ENCODE peak calls at places on chromosomes 7 and 10, in eight cellular contexts. One of them, this sample, is unnamed.

GRCh38 chr7:47282790-47283496 is 299.0 kb downstream of the TNS3 start:
- DNase-seq in anterior cingulate cortex: no peak
- DNase-seq in stimulated activated naive B cell treated with anti-CD40 and anti-IgM and Interleukin-4, amounts not matched to agents 10 μg/mL and 1 μg/mL and 100 μg/mL, for 72 hours: no peak
- DNase-seq in adrenal gland: no peak
- DNase-seq in LoVo: no peak
- DNase-seq in activated naive CD4-positive, alpha-beta T cell: no peak
- DNase-seq in NCI-H1417: no peak
- DNase-seq in GM06990: no peak
- DNase-seq in this sample: no peak

GRCh38 chr10:108957681-108958080 is 965.6 kb downstream of the XPNPEP1 start:
- DNase-seq in stimulated activated naive B cell treated with anti-CD40 and anti-IgM and Interleukin-4, amounts not matched to agents 10 μg/mL and 1 μg/mL and 100 μg/mL, for 72 hours: no peak
- DNase-seq in anterior cingulate cortex: no peak
- DNase-seq in NCI-H1417: no peak
- DNase-seq in GM06990: no peak
- DNase-seq in LoVo: no peak
- DNase-seq in activated naive CD4-positive, alpha-beta T cell: no peak
- DNase-seq in adrenal gland: no peak
- DNase-seq in this sample: no peak

GRCh38 chr7:42976371-42976770 is 44.2 kb downstream of the MRPL32 start:
- DNase-seq in LoVo: no peak
- DNase-seq in NCI-H1417: no peak
- DNase-seq in GM06990: no peak
- DNase-seq in adrenal gland: no peak
- DNase-seq in activated naive CD4-positive, alpha-beta T cell: no peak
- DNase-seq in anterior cingulate cortex: no peak
- DNase-seq in stimulated activated naive B cell treated with anti-CD40 and anti-IgM and Interleukin-4, amounts not matched to agents 10 μg/mL and 1 μg/mL and 100 μg/mL, for 72 hours: no peak
- DNase-seq in this sample: no peak

GRCh38 chr10:88110355-88110754 is 246.9 kb downstream of the PTEN start:
- DNase-seq in LoVo: peak; percentile 42
- DNase-seq in adrenal gland: no peak
- DNase-seq in anterior cingulate cortex: no peak
- DNase-seq in activated naive CD4-positive, alpha-beta T cell: no peak
- DNase-seq in stimulated activated naive B cell treated with anti-CD40 and anti-IgM and Interleukin-4, amounts not matched to agents 10 μg/mL and 1 μg/mL and 100 μg/mL, for 72 hours: no peak
- DNase-seq in NCI-H1417: no peak
- DNase-seq in GM06990: no peak
- DNase-seq in this sample: no peak

GRCh38 chr7:390761-391410 is 100.9 kb downstream of the FOXL3 start:
- DNase-seq in NCI-H1417: no peak
- DNase-seq in adrenal gland: no peak
- DNase-seq in LoVo: no peak
- DNase-seq in GM06990: no peak
- DNase-seq in anterior cingulate cortex: no peak
- DNase-seq in stimulated activated naive B cell treated with anti-CD40 and anti-IgM and Interleukin-4, amounts not matched to agents 10 μg/mL and 1 μg/mL and 100 μg/mL, for 72 hours: no peak
- DNase-seq in activated naive CD4-positive, alpha-beta T cell: no peak
- DNase-seq in this sample: no peak

GRCh38 chr7:111763221-111763791 is 201.0 kb upstream of the IMMP2L start:
- DNase-seq in stimulated activated naive B cell treated with anti-CD40 and anti-IgM and Interleukin-4, amounts not matched to agents 10 μg/mL and 1 μg/mL and 100 μg/mL, for 72 hours: no peak
- DNase-seq in anterior cingulate cortex: no peak
- DNase-seq in activated naive CD4-positive, alpha-beta T cell: no peak
- DNase-seq in LoVo: peak; percentile 65
- DNase-seq in adrenal gland: no peak
- DNase-seq in NCI-H1417: peak; percentile 51
- DNase-seq in GM06990: no peak
- DNase-seq in this sample: peak; percentile 76

GRCh38 chr7:50869108-50869716 is 86.5 kb upstream of the GRB10 start:
- DNase-seq in activated naive CD4-positive, alpha-beta T cell: no peak
- DNase-seq in NCI-H1417: no peak
- DNase-seq in anterior cingulate cortex: no peak
- DNase-seq in adrenal gland: no peak
- DNase-seq in GM06990: no peak
- DNase-seq in stimulated activated naive B cell treated with anti-CD40 and anti-IgM and Interleukin-4, amounts not matched to agents 10 μg/mL and 1 μg/mL and 100 μg/mL, for 72 hours: no peak
- DNase-seq in LoVo: peak; percentile 52
- DNase-seq in this sample: no peak

GRCh38 chr7:103691291-103691690 is 245.3 kb upstream of the SLC26A5 start:
- DNase-seq in GM06990: no peak
- DNase-seq in stimulated activated naive B cell treated with anti-CD40 and anti-IgM and Interleukin-4, amounts not matched to agents 10 μg/mL and 1 μg/mL and 100 μg/mL, for 72 hours: no peak
- DNase-seq in NCI-H1417: no peak
- DNase-seq in activated naive CD4-positive, alpha-beta T cell: no peak
- DNase-seq in LoVo: no peak
- DNase-seq in anterior cingulate cortex: no peak
- DNase-seq in adrenal gland: no peak
- DNase-seq in this sample: no peak

GRCh38 chr10:100341953-100342626 is 4.9 kb upstream of the SCD start:
- DNase-seq in activated naive CD4-positive, alpha-beta T cell: no peak
- DNase-seq in adrenal gland: peak; percentile 67
- DNase-seq in stimulated activated naive B cell treated with anti-CD40 and anti-IgM and Interleukin-4, amounts not matched to agents 10 μg/mL and 1 μg/mL and 100 μg/mL, for 72 hours: no peak
- DNase-seq in NCI-H1417: peak; percentile 9
- DNase-seq in GM06990: no peak
- DNase-seq in LoVo: peak; percentile 59
- DNase-seq in anterior cingulate cortex: no peak
- DNase-seq in this sample: peak; percentile 75

GRCh38 chr10:86658751-86659150 is 4.4 kb downstream of the OPN4 start:
- DNase-seq in adrenal gland: no peak
- DNase-seq in NCI-H1417: no peak
- DNase-seq in anterior cingulate cortex: no peak
- DNase-seq in LoVo: no peak
- DNase-seq in GM06990: no peak
- DNase-seq in stimulated activated naive B cell treated with anti-CD40 and anti-IgM and Interleukin-4, amounts not matched to agents 10 μg/mL and 1 μg/mL and 100 μg/mL, for 72 hours: no peak
- DNase-seq in activated naive CD4-positive, alpha-beta T cell: no peak
- DNase-seq in this sample: no peak

GRCh38 chr7:80324032-80324431 is 187.8 kb downstream of the GNAT3 start:
- DNase-seq in stimulated activated naive B cell treated with anti-CD40 and anti-IgM and Interleukin-4, amounts not matched to agents 10 μg/mL and 1 μg/mL and 100 μg/mL, for 72 hours: no peak
- DNase-seq in anterior cingulate cortex: no peak
- DNase-seq in activated naive CD4-positive, alpha-beta T cell: no peak
- DNase-seq in NCI-H1417: no peak
- DNase-seq in GM06990: no peak
- DNase-seq in LoVo: peak; percentile 53
- DNase-seq in adrenal gland: no peak
- DNase-seq in this sample: no peak

GRCh38 chr10:88165849-88166271 is 302.4 kb downstream of the PTEN start:
- DNase-seq in anterior cingulate cortex: no peak
- DNase-seq in LoVo: no peak
- DNase-seq in activated naive CD4-positive, alpha-beta T cell: no peak
- DNase-seq in GM06990: no peak
- DNase-seq in adrenal gland: no peak
- DNase-seq in NCI-H1417: no peak
- DNase-seq in stimulated activated naive B cell treated with anti-CD40 and anti-IgM and Interleukin-4, amounts not matched to agents 10 μg/mL and 1 μg/mL and 100 μg/mL, for 72 hours: no peak
- DNase-seq in this sample: no peak

GRCh38 chr10:78283069-78283682 is 249.5 kb downstream of the RPS24 start:
- DNase-seq in NCI-H1417: no peak
- DNase-seq in LoVo: no peak
- DNase-seq in activated naive CD4-positive, alpha-beta T cell: no peak
- DNase-seq in stimulated activated naive B cell treated with anti-CD40 and anti-IgM and Interleukin-4, amounts not matched to agents 10 μg/mL and 1 μg/mL and 100 μg/mL, for 72 hours: no peak
- DNase-seq in anterior cingulate cortex: no peak
- DNase-seq in GM06990: no peak
- DNase-seq in adrenal gland: no peak
- DNase-seq in this sample: no peak

GRCh38 chr7:118029881-118030422 is 154.0 kb upstream of the LSM8 start:
- DNase-seq in LoVo: no peak
- DNase-seq in anterior cingulate cortex: no peak
- DNase-seq in NCI-H1417: no peak
- DNase-seq in stimulated activated naive B cell treated with anti-CD40 and anti-IgM and Interleukin-4, amounts not matched to agents 10 μg/mL and 1 μg/mL and 100 μg/mL, for 72 hours: no peak
- DNase-seq in activated naive CD4-positive, alpha-beta T cell: no peak
- DNase-seq in GM06990: no peak
- DNase-seq in adrenal gland: no peak
- DNase-seq in this sample: no peak

GRCh38 chr7:23893942-23894890 is 184.2 kb downstream of the STK31 start:
- DNase-seq in activated naive CD4-positive, alpha-beta T cell: no peak
- DNase-seq in stimulated activated naive B cell treated with anti-CD40 and anti-IgM and Interleukin-4, amounts not matched to agents 10 μg/mL and 1 μg/mL and 100 μg/mL, for 72 hours: no peak
- DNase-seq in adrenal gland: no peak
- DNase-seq in GM06990: no peak
- DNase-seq in NCI-H1417: no peak
- DNase-seq in LoVo: no peak
- DNase-seq in anterior cingulate cortex: no peak
- DNase-seq in this sample: no peak

GRCh38 chr10:79059859-79060379 is 8.8 kb upstream of the ZMIZ1 start:
- DNase-seq in NCI-H1417: no peak
- DNase-seq in GM06990: no peak
- DNase-seq in activated naive CD4-positive, alpha-beta T cell: no peak
- DNase-seq in adrenal gland: peak; percentile 7
- DNase-seq in anterior cingulate cortex: peak; percentile 51
- DNase-seq in stimulated activated naive B cell treated with anti-CD40 and anti-IgM and Interleukin-4, amounts not matched to agents 10 μg/mL and 1 μg/mL and 100 μg/mL, for 72 hours: no peak
- DNase-seq in LoVo: no peak
- DNase-seq in this sample: peak; percentile 2

GRCh38 chr7:54811016-54811924 is 52.3 kb upstream of the SEC61G start:
- DNase-seq in activated naive CD4-positive, alpha-beta T cell: no peak
- DNase-seq in stimulated activated naive B cell treated with anti-CD40 and anti-IgM and Interleukin-4, amounts not matched to agents 10 μg/mL and 1 μg/mL and 100 μg/mL, for 72 hours: no peak
- DNase-seq in adrenal gland: no peak
- DNase-seq in GM06990: no peak
- DNase-seq in LoVo: no peak
- DNase-seq in anterior cingulate cortex: no peak
- DNase-seq in NCI-H1417: no peak
- DNase-seq in this sample: no peak

GRCh38 chr7:17532861-17533404 is 234.5 kb downstream of the AHR start:
- DNase-seq in adrenal gland: no peak
- DNase-seq in LoVo: peak; percentile 83
- DNase-seq in NCI-H1417: no peak
- DNase-seq in GM06990: no peak
- DNase-seq in anterior cingulate cortex: no peak
- DNase-seq in activated naive CD4-positive, alpha-beta T cell: no peak
- DNase-seq in stimulated activated naive B cell treated with anti-CD40 and anti-IgM and Interleukin-4, amounts not matched to agents 10 μg/mL and 1 μg/mL and 100 μg/mL, for 72 hours: no peak
- DNase-seq in this sample: no peak

GRCh38 chr7:42170724-42171123 is 66.3 kb downstream of the GLI3 start:
- DNase-seq in stimulated activated naive B cell treated with anti-CD40 and anti-IgM and Interleukin-4, amounts not matched to agents 10 μg/mL and 1 μg/mL and 100 μg/mL, for 72 hours: no peak
- DNase-seq in adrenal gland: no peak
- DNase-seq in GM06990: no peak
- DNase-seq in NCI-H1417: no peak
- DNase-seq in activated naive CD4-positive, alpha-beta T cell: no peak
- DNase-seq in LoVo: peak; percentile 47
- DNase-seq in anterior cingulate cortex: no peak
- DNase-seq in this sample: no peak

GRCh38 chr10:124375353-124375614 is 43.4 kb downstream of the OAT start:
- DNase-seq in anterior cingulate cortex: no peak
- DNase-seq in stimulated activated naive B cell treated with anti-CD40 and anti-IgM and Interleukin-4, amounts not matched to agents 10 μg/mL and 1 μg/mL and 100 μg/mL, for 72 hours: no peak
- DNase-seq in NCI-H1417: no peak
- DNase-seq in activated naive CD4-positive, alpha-beta T cell: no peak
- DNase-seq in adrenal gland: no peak
- DNase-seq in GM06990: no peak
- DNase-seq in LoVo: no peak
- DNase-seq in this sample: no peak

GRCh38 chr10:70513848-70514309 is 35.3 kb downstream of the PALD1 start:
- DNase-seq in LoVo: no peak
- DNase-seq in anterior cingulate cortex: no peak
- DNase-seq in stimulated activated naive B cell treated with anti-CD40 and anti-IgM and Interleukin-4, amounts not matched to agents 10 μg/mL and 1 μg/mL and 100 μg/mL, for 72 hours: peak; percentile 75
- DNase-seq in adrenal gland: no peak
- DNase-seq in activated naive CD4-positive, alpha-beta T cell: no peak
- DNase-seq in GM06990: peak; percentile 71
- DNase-seq in NCI-H1417: no peak
- DNase-seq in this sample: no peak

GRCh38 chr10:62620491-62620890 is 184.0 kb upstream of the ADO start:
- DNase-seq in GM06990: no peak
- DNase-seq in adrenal gland: no peak
- DNase-seq in activated naive CD4-positive, alpha-beta T cell: no peak
- DNase-seq in anterior cingulate cortex: no peak
- DNase-seq in LoVo: no peak
- DNase-seq in NCI-H1417: no peak
- DNase-seq in stimulated activated naive B cell treated with anti-CD40 and anti-IgM and Interleukin-4, amounts not matched to agents 10 μg/mL and 1 μg/mL and 100 μg/mL, for 72 hours: no peak
- DNase-seq in this sample: no peak

GRCh38 chr10:9052767-9053166 is 998.3 kb downstream of the GATA3 start:
- DNase-seq in LoVo: no peak
- DNase-seq in stimulated activated naive B cell treated with anti-CD40 and anti-IgM and Interleukin-4, amounts not matched to agents 10 μg/mL and 1 μg/mL and 100 μg/mL, for 72 hours: no peak
- DNase-seq in anterior cingulate cortex: no peak
- DNase-seq in GM06990: no peak
- DNase-seq in NCI-H1417: no peak
- DNase-seq in activated naive CD4-positive, alpha-beta T cell: no peak
- DNase-seq in adrenal gland: no peak
- DNase-seq in this sample: no peak

GRCh38 chr10:7170626-7171322 is 240.1 kb downstream of the SFMBT2 start:
- DNase-seq in GM06990: no peak
- DNase-seq in activated naive CD4-positive, alpha-beta T cell: no peak
- DNase-seq in anterior cingulate cortex: no peak
- DNase-seq in adrenal gland: no peak
- DNase-seq in LoVo: no peak
- DNase-seq in NCI-H1417: no peak
- DNase-seq in stimulated activated naive B cell treated with anti-CD40 and anti-IgM and Interleukin-4, amounts not matched to agents 10 μg/mL and 1 μg/mL and 100 μg/mL, for 72 hours: no peak
- DNase-seq in this sample: no peak

GRCh38 chr10:34689053-34689452 is 126.0 kb downstream of the PARD3 start:
- DNase-seq in adrenal gland: no peak
- DNase-seq in stimulated activated naive B cell treated with anti-CD40 and anti-IgM and Interleukin-4, amounts not matched to agents 10 μg/mL and 1 μg/mL and 100 μg/mL, for 72 hours: no peak
- DNase-seq in NCI-H1417: no peak
- DNase-seq in activated naive CD4-positive, alpha-beta T cell: no peak
- DNase-seq in GM06990: no peak
- DNase-seq in LoVo: no peak
- DNase-seq in anterior cingulate cortex: no peak
- DNase-seq in this sample: no peak

GRCh38 chr10:22823109-22823508 is 104.7 kb upstream of the ARMC3 start:
- DNase-seq in NCI-H1417: no peak
- DNase-seq in stimulated activated naive B cell treated with anti-CD40 and anti-IgM and Interleukin-4, amounts not matched to agents 10 μg/mL and 1 μg/mL and 100 μg/mL, for 72 hours: no peak
- DNase-seq in activated naive CD4-positive, alpha-beta T cell: no peak
- DNase-seq in LoVo: peak; percentile 79
- DNase-seq in adrenal gland: no peak
- DNase-seq in GM06990: peak; percentile 13
- DNase-seq in anterior cingulate cortex: no peak
- DNase-seq in this sample: no peak

GRCh38 chr10:66836057-66836456 is 89.8 kb upstream of the LRRTM3 start:
- DNase-seq in LoVo: no peak
- DNase-seq in activated naive CD4-positive, alpha-beta T cell: no peak
- DNase-seq in anterior cingulate cortex: no peak
- DNase-seq in GM06990: no peak
- DNase-seq in NCI-H1417: no peak
- DNase-seq in stimulated activated naive B cell treated with anti-CD40 and anti-IgM and Interleukin-4, amounts not matched to agents 10 μg/mL and 1 μg/mL and 100 μg/mL, for 72 hours: no peak
- DNase-seq in adrenal gland: no peak
- DNase-seq in this sample: no peak

GRCh38 chr10:86753056-86753455 is 3.4 kb upstream of the BMPR1A start:
- DNase-seq in LoVo: no peak
- DNase-seq in adrenal gland: no peak
- DNase-seq in stimulated activated naive B cell treated with anti-CD40 and anti-IgM and Interleukin-4, amounts not matched to agents 10 μg/mL and 1 μg/mL and 100 μg/mL, for 72 hours: no peak
- DNase-seq in activated naive CD4-positive, alpha-beta T cell: no peak
- DNase-seq in GM06990: peak; percentile 35
- DNase-seq in NCI-H1417: no peak
- DNase-seq in anterior cingulate cortex: no peak
- DNase-seq in this sample: no peak

GRCh38 chr10:48806282-48806681 is 121.6 kb downstream of the WDFY4 start:
- DNase-seq in stimulated activated naive B cell treated with anti-CD40 and anti-IgM and Interleukin-4, amounts not matched to agents 10 μg/mL and 1 μg/mL and 100 μg/mL, for 72 hours: no peak
- DNase-seq in adrenal gland: no peak
- DNase-seq in GM06990: no peak
- DNase-seq in activated naive CD4-positive, alpha-beta T cell: no peak
- DNase-seq in NCI-H1417: no peak
- DNase-seq in anterior cingulate cortex: no peak
- DNase-seq in LoVo: no peak
- DNase-seq in this sample: no peak

GRCh38 chr10:113463777-113464176 is 89.1 kb upstream of the HABP2 start:
- DNase-seq in LoVo: no peak
- DNase-seq in NCI-H1417: no peak
- DNase-seq in stimulated activated naive B cell treated with anti-CD40 and anti-IgM and Interleukin-4, amounts not matched to agents 10 μg/mL and 1 μg/mL and 100 μg/mL, for 72 hours: no peak
- DNase-seq in GM06990: no peak
- DNase-seq in anterior cingulate cortex: no peak
- DNase-seq in adrenal gland: no peak
- DNase-seq in activated naive CD4-positive, alpha-beta T cell: no peak
- DNase-seq in this sample: peak; percentile 13

GRCh38 chr7:149872419-149873073 is 1.2 kb upstream of the ATP6V0E2 start:
- DNase-seq in GM06990: no peak
- DNase-seq in stimulated activated naive B cell treated with anti-CD40 and anti-IgM and Interleukin-4, amounts not matched to agents 10 μg/mL and 1 μg/mL and 100 μg/mL, for 72 hours: no peak
- DNase-seq in LoVo: peak; percentile 75
- DNase-seq in adrenal gland: peak; percentile 88
- DNase-seq in NCI-H1417: peak; percentile 79
- DNase-seq in activated naive CD4-positive, alpha-beta T cell: no peak
- DNase-seq in anterior cingulate cortex: peak; percentile 64
- DNase-seq in this sample: peak; percentile 86

GRCh38 chr10:65341323-65341922 is 1584.4 kb upstream of the LRRTM3 start:
- DNase-seq in GM06990: no peak
- DNase-seq in NCI-H1417: no peak
- DNase-seq in adrenal gland: peak; percentile 18
- DNase-seq in stimulated activated naive B cell treated with anti-CD40 and anti-IgM and Interleukin-4, amounts not matched to agents 10 μg/mL and 1 μg/mL and 100 μg/mL, for 72 hours: no peak
- DNase-seq in activated naive CD4-positive, alpha-beta T cell: no peak
- DNase-seq in LoVo: no peak
- DNase-seq in anterior cingulate cortex: no peak
- DNase-seq in this sample: peak; percentile 37

GRCh38 chr10:16923726-16924125 is 106.5 kb upstream of the RSU1 start:
- DNase-seq in adrenal gland: no peak
- DNase-seq in LoVo: no peak
- DNase-seq in GM06990: no peak
- DNase-seq in activated naive CD4-positive, alpha-beta T cell: no peak
- DNase-seq in NCI-H1417: no peak
- DNase-seq in stimulated activated naive B cell treated with anti-CD40 and anti-IgM and Interleukin-4, amounts not matched to agents 10 μg/mL and 1 μg/mL and 100 μg/mL, for 72 hours: no peak
- DNase-seq in anterior cingulate cortex: no peak
- DNase-seq in this sample: no peak

This sample was measured in BE2C.